ENCODE peak calls at places on chromosomes 13 and 19, in six cellular contexts. K is HL-60, S is choroid plexus epithelial cell, C is BJ, N is brain microvascular endothelial cell, I is HFF-Myc. P is an unnamed sample.

GRCh38 chr13:95154441-95154886 is 146.8 kb downstream of the ABCC4 start:
- DNase-seq in I (no peak), K (no peak), C (no peak), S (no peak), N (peak), P (no peak)

GRCh38 chr13:22081430-22081829 is 410.6 kb downstream of the FGF9 start:
- DNase-seq in S (no peak), I (no peak), C (no peak), K (no peak), N (no peak), P (no peak)

GRCh38 chr13:51230473-51231105 is 8.4 kb downstream of the FAM124A start:
- DNase-seq in N (peak), K (no peak), I (no peak), S (peak), C (no peak), P (peak)

GRCh38 chr13:31149604-31150003 is 12.1 kb downstream of the HSPH1 start:
- DNase-seq in C (no peak), N (no peak), S (no peak), I (no peak), K (no peak), P (no peak)

GRCh38 chr13:70527553-70527952 is 419.3 kb upstream of the KLHL1 start:
- DNase-seq in N (no peak), C (no peak), S (no peak), K (no peak), I (no peak), P (no peak)

GRCh38 chr19:14487370-14488125 is 8.4 kb downstream of the GIPC1 start:
- DNase-seq in N (no peak), I (no peak), K (no peak), S (no peak), C (no peak), P (no peak)

GRCh38 chr19:13396256-13397080 is 109.8 kb downstream of the CACNA1A start:
- DNase-seq in S (peak), N (peak), C (peak), I (peak), K (no peak), P (peak)

GRCh38 chr13:21232196-21232595 is 55.7 kb downstream of the MRPL57 start:
- DNase-seq in C (no peak), N (no peak), I (no peak), K (no peak), S (peak), P (no peak)

GRCh38 chr19:34243876-34244578 is 10.3 kb upstream of the GARRE1 start:
- DNase-seq in S (no peak), K (no peak), N (no peak), I (no peak), C (no peak), P (no peak)

GRCh38 chr13:106390360-106390759 is 145.1 kb downstream of the EFNB2 start:
- DNase-seq in I (no peak), N (no peak), C (no peak), K (no peak), S (no peak), P (no peak)

GRCh38 chr13:77298403-77298802 is 28.5 kb downstream of the MYCBP2 start:
- DNase-seq in N (no peak), C (no peak), I (no peak), K (no peak), S (no peak), P (no peak)

GRCh38 chr13:20035130-20035529 is 76.6 kb downstream of the ZMYM2 start:
- DNase-seq in K (no peak), C (no peak), I (no peak), N (no peak), S (peak), P (no peak)
- TF ChIP-seq CTCF in K (no peak), C (no peak), I (no peak), N (no peak), S (no peak), P (peak)

DNA sequence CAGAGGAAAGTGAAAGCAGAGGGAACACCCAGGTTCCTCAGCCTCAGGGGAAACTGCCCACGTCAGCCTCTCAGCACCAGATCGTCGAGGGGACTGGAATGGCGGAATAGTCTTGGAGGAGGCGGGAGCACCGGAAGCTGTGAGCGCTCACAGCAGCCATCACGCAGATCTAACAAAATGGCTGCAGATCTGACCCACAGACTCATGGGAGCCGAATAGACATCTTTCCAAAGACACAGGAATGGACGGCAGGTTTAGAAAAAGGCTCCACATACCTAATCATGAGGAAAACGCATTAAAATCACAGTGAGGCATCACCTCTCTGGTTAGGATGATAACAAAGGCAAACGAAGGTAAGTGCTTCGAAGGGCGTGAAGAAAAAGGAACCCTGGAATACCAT is 11.8 kb upstream of the LILRA2 start:
- DNase-seq in S (no peak), I (no peak), K (no peak), C (no peak), N (no peak), P (no peak)
- H3K4me3 ChIP-seq in S (no peak), I (no peak), K (no peak), C (no peak), N (no peak), P (no peak)

GRCh38 chr13:60169239-60170031 is 5.7 kb upstream of the DIAPH3 start:
- DNase-seq in N (no peak), C (no peak), I (no peak), S (no peak), K (no peak), P (no peak)
- TF ChIP-seq CTCF in N (no peak), C (no peak), I (no peak), S (peak), K (no peak), P (no peak)

DNA sequence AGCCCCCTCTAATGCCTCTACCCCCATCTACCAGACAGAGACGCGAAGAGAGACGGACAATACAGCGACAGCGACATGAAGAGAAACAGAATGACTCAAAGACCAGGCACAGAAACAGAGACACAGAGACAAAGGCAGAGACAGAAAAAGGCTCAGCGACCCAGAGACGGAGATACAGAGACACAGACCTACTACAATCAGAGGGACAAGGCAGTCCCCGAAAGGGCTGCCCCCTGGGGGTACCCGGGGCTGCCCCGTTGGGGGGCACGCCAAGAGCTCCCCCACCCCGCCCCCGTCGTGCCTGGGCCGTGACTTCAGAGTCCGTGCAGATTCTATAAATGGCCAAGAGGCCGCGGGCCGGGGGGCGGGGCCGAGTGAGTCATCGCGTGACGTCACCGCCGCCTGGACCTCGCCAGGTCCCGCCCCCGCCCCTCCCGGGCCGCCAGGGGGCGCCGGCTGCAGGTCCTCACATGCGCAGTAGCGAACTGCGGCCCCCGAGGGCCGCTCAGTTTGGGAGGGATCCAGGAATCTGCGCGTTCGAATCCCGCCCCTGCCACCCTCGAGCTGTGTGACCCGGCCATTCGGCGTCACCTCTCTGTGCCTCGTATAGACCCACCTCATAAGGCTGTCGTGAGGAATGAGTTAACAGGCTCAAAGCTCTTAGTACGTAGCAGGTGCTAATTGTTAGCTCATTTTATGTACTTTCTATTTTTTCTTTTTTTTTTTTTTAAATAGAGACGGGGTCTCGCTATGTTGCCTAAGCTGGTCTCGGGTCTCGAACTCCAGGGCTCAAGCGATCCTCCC is 2.7 kb upstream of the CNN1 start:
- DNase-seq in I (peak), S (peak), C (peak), K (peak), N (peak), P (peak)
- H3K4me3 ChIP-seq in I (no peak), S (peak), C (peak), K (peak), N (peak), P (peak)

GRCh38 chr13:110479215-110479545 is 82.3 kb downstream of the RAB20 start:
- DNase-seq in C (no peak), K (no peak), N (no peak), S (no peak), I (no peak), P (no peak)
- TF ChIP-seq CTCF in C (no peak), K (no peak), N (no peak), S (no peak), I (no peak), P (no peak)

GRCh38 chr19:3556978-3557460 is 367 bp downstream of the MFSD12 start:
- DNase-seq in N (no peak), S (peak), K (no peak), C (no peak), I (no peak), P (no peak)

GRCh38 chr19:3556423-3556977 is 886 bp downstream of the MFSD12 start:
- DNase-seq in C (no peak), N (no peak), K (no peak), I (no peak), S (no peak), P (no peak)

GRCh38 chr19:3555653-3556422 is 1.5 kb downstream of the MFSD12 start:
- DNase-seq in S (no peak), N (no peak), K (no peak), C (no peak), I (no peak), P (no peak)

GRCh38 chr19:3551808-3552095 is 5.6 kb downstream of the MFSD12 start:
- DNase-seq in N (no peak), I (no peak), S (no peak), K (no peak), C (no peak), P (no peak)

GRCh38 chr19:3554254-3555083 is 2.9 kb downstream of the MFSD12 start:
- DNase-seq in N (no peak), K (no peak), C (no peak), S (no peak), I (no peak), P (no peak)
- H3K4me3 ChIP-seq in N (no peak), K (peak), C (no peak), S (no peak), I (no peak), P (no peak)

DNA sequence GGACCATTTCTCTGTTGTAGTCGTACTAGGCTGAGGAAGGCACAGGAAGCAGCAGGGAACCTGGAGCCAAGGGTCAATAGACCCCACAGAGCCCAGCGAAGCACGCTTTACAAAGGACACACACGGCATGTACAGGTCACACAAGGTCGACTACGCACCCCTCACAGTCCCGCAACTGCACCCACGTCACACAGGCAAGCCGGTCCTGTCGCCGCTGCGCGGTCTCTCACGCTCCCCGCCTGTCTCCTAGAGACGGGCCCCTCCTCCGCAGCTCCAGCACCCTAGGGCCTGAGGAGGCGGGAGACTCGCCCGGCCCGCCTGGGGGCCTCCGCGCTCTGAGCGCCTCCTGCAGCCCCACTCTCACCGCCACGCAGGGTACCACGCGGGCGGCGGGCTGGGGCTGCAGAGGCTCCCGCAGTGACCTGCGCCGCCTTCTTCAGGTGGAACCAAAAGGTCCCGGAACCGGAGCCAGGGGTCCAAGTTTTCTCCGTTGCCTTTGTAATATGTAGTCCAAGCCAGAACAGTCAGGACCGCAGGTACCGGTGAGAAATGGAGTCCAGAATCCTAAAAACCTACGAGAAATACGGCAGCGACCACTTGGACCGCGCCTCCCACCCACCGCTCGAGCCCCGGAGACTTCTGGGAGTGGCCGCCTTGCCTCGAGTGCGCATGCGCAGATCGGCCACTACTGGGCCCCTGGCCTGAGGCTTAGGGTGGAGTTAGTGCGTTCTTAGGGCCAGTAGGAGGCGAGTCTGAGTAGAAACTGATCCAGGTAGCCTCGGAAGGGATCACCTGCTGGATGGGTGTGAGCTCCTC is at the start of gene ZNF607:
- DNase-seq in I (peak), S (peak), N (peak), K (peak), C (peak), P (peak)
- TF ChIP-seq CTCF in I (peak), S (peak), N (peak), K (peak), C (peak), P (peak)

GRCh38 chr19:49640113-49640898 is at the start of gene RRAS:
- DNase-seq in I (peak), S (peak), N (peak), K (peak), C (peak), P (peak)

GRCh38 chr19:49636230-49636932 is 3.6 kb downstream of the RRAS start:
- DNase-seq in C (no peak), N (no peak), S (no peak), I (no peak), K (no peak), P (no peak)

GRCh38 chr19:49637865-49638350 is 2.0 kb downstream of the RRAS start:
- DNase-seq in K (peak), S (peak), I (peak), C (peak), N (peak), P (no peak)

GRCh38 chr19:49639401-49640112 is 386 bp downstream of the RRAS start:
- DNase-seq in C (no peak), N (no peak), K (no peak), I (no peak), S (no peak), P (no peak)

GRCh38 chr19:49638360-49638759 is 1.6 kb downstream of the RRAS start:
- DNase-seq in N (no peak), C (no peak), K (no peak), I (no peak), S (no peak), P (no peak)
- H3K4me3 ChIP-seq in N (peak), C (peak), K (no peak), I (peak), S (peak), P (peak)

GRCh38 chr13:104105418-104106355 is 1039.5 kb upstream of the SLC10A2 start:
- DNase-seq in I (no peak), S (no peak), K (no peak), N (no peak), C (peak), P (no peak)

GRCh38 chr13:104111031-104111430 is 1044.8 kb upstream of the SLC10A2 start:
- DNase-seq in S (peak), N (no peak), K (no peak), C (no peak), I (no peak), P (peak)

DNA sequence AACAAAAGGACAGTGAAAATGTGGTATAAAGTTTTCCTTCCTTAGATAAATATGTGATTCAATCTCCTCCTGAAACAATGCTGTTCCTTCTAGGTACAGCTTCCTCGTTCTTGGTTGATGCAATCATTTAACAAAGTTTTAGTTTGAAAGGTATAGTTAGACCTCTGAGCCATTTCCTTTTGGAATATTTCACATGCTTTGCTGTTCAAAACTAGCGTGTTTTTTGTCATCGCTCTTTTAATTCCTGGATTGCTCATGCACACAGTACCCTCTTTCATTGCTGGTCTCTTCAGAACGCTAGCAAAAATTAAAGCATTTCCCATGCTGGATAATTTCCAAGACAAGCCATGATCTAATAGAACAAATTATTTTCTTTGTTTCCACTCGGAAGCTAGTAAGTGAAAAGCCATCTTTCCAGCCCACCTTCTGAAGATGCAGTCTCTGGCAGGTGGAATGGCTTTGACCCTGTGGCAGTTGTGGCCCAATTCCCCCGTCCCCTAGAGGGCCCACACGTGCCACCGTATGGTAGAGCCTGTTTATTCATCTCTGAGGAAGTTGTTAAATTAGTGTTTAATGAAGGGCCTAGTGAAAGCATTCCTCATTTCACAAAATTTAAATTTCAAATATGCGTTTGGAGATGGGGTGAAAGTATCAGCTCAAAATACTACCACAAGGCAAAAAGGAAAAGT is 1040.6 kb upstream of the SLC10A2 start:
- DNase-seq in N (peak), K (no peak), I (no peak), S (peak), C (no peak), P (peak)
- TF ChIP-seq CTCF in N (peak), K (no peak), I (no peak), S (peak), C (no peak), P (peak)

GRCh38 chr19:1239796-1240737 is 1.5 kb upstream of the ATP5F1D start:
- DNase-seq in K (peak), N (peak), I (no peak), C (no peak), S (peak), P (no peak)
- H3K4me3 ChIP-seq in K (peak), N (peak), I (peak), C (peak), S (peak), P (peak)